ENCODE peak calls at places on chromosome 18, in eight cellular contexts. U is GM23248, V is GM23338, Y is HCT116, M is OCI-LY7, H is hepatocyte, G is PC-9, D is SK-N-SH. E is an unnamed sample. For H3K9me2 and H3K79me2, the result is how much of the 10 kb centered on the place peaks cover.

GRCh38 chr18:77093067-77093430 is 39.5 kb downstream of the MBP start:
- DNase-seq in D (no peak), Y (no peak), M (no peak), H (no peak), G (no peak), U (no peak), V (no peak), E (no peak)

GRCh38 chr18:59927246-59927825 is 27.5 kb downstream of the PMAIP1 start:
- DNase-seq in Y (no peak), U (peak), V (no peak), H (no peak), G (no peak), D (no peak), M (no peak), E (no peak)

GRCh38 chr18:9765505-9765904 is 57.4 kb downstream of the RAB31 start:
- DNase-seq in V (peak), H (peak), D (no peak), G (no peak), Y (no peak), U (no peak), M (no peak), E (no peak)

GRCh38 chr18:72866901-72867701 is 686 bp downstream of the NETO1 start:
- DNase-seq in M (no peak), Y (no peak), D (peak), G (no peak), U (no peak), V (peak), H (no peak), E (no peak)

GRCh38 chr18:21115519-21116411 is 4.2 kb upstream of the ROCK1 start:
- DNase-seq in Y (no peak), U (peak), M (no peak), H (no peak), G (no peak), V (peak), D (no peak), E (no peak)

GRCh38 chr18:73717570-73717969 is 430.1 kb downstream of the FBXO15 start:
- DNase-seq in G (peak), U (peak), D (no peak), M (no peak), H (no peak), V (no peak), Y (no peak), E (peak)

GRCh38 chr18:5720132-5720531 is 175.2 kb downstream of the TMEM200C start:
- DNase-seq in H (no peak), Y (no peak), U (no peak), G (no peak), M (no peak), D (no peak), V (no peak), E (no peak)

GRCh38 chr18:74768096-74768495 is 170.4 kb downstream of the ZNF407 start:
- DNase-seq in Y (no peak), G (no peak), V (no peak), H (no peak), M (no peak), U (no peak), D (no peak), E (no peak)

GRCh38 chr18:5646739-5647138 is 102.9 kb upstream of the EPB41L3 start:
- DNase-seq in D (no peak), U (peak), Y (no peak), M (no peak), G (no peak), V (no peak), H (no peak), E (no peak)

GRCh38 chr18:2223394-2223793 is 347.9 kb downstream of the METTL4 start:
- DNase-seq in G (no peak), U (peak), D (no peak), Y (no peak), M (no peak), H (peak), V (peak), E (peak)

GRCh38 chr18:32879497-32879896 is 106.7 kb upstream of the KLHL14 start:
- DNase-seq in H (no peak), G (no peak), V (peak), Y (no peak), M (no peak), U (no peak), D (no peak), E (no peak)

GRCh38 chr18:11251229-11251890 is 102.0 kb upstream of the PIEZO2 start:
- DNase-seq in G (no peak), M (no peak), U (peak), D (no peak), Y (no peak), V (no peak), H (no peak), E (no peak)

GRCh38 chr18:27717816-27718215 is 459.1 kb downstream of the CDH2 start:
- DNase-seq in V (peak), M (no peak), G (no peak), D (no peak), Y (no peak), H (no peak), U (no peak), E (no peak)

GRCh38 chr18:62844850-62845643 is 129.7 kb downstream of the PHLPP1 start:
- DNase-seq in U (peak), D (no peak), M (no peak), Y (no peak), V (no peak), H (no peak), G (no peak), E (no peak)

GRCh38 chr18:22710628-22711380 is 222.3 kb upstream of the RBBP8 start:
- DNase-seq in M (no peak), H (peak), V (peak), Y (no peak), D (peak), G (no peak), U (peak), E (peak)

GRCh38 chr18:29711931-29712330 is 1330.6 kb downstream of the DSC3 start:
- DNase-seq in V (peak), H (no peak), Y (no peak), U (no peak), G (no peak), D (no peak), M (no peak), E (no peak)

GRCh38 chr18:26133652-26134051 is at the start of gene PSMA8:
- DNase-seq in M (no peak), V (peak), D (no peak), Y (no peak), H (peak), G (no peak), U (no peak), E (no peak)

GRCh38 chr18:66764225-66764624 is 160.3 kb upstream of the CDH19 start:
- DNase-seq in G (no peak), U (no peak), M (no peak), D (no peak), H (no peak), V (no peak), Y (no peak), E (no peak)

GRCh38 chr18:74869904-74870863 is 272.5 kb downstream of the ZNF407 start:
- DNase-seq in D (no peak), H (no peak), V (no peak), G (no peak), M (no peak), Y (no peak), U (no peak), E (no peak)

GRCh38 chr18:59660976-59661743 is 36.1 kb downstream of the CCBE1 start:
- DNase-seq in U (peak), M (no peak), D (no peak), Y (no peak), V (no peak), G (peak), H (no peak), E (peak)

GRCh38 chr18:78571063-78571785 is 408.4 kb upstream of the SALL3 start:
- DNase-seq in M (no peak), G (no peak), H (no peak), U (no peak), Y (no peak), V (no peak), D (no peak), E (no peak)

GRCh38 chr18:41881285-41881684 is 73.7 kb upstream of the PIK3C3 start:
- DNase-seq in Y (no peak), D (no peak), H (no peak), V (no peak), M (no peak), U (peak), G (no peak), E (peak)

GRCh38 chr18:21386523-21387240 is 144.7 kb downstream of the GREB1L start:
- DNase-seq in M (no peak), Y (no peak), H (no peak), V (peak), G (no peak), D (no peak), U (no peak), E (no peak)

GRCh38 chr18:67302043-67302442 is 214.5 kb downstream of the DSEL start:
- DNase-seq in M (no peak), V (no peak), Y (no peak), H (no peak), U (peak), G (no peak), D (no peak), E (peak)

GRCh38 chr18:28208712-28209265 is 31.9 kb upstream of the CDH2 start:
- DNase-seq in M (no peak), Y (no peak), U (peak), D (no peak), V (no peak), H (no peak), G (no peak), E (no peak)

GRCh38 chr18:80232030-80232429 is 15.3 kb downstream of the PARD6G start:
- DNase-seq in V (no peak), U (no peak), Y (no peak), G (no peak), D (no peak), H (no peak), M (no peak), E (no peak)

GRCh38 chr18:80234398-80234797 is 12.9 kb downstream of the PARD6G start:
- DNase-seq in U (no peak), M (no peak), D (no peak), Y (no peak), H (no peak), G (no peak), V (no peak), E (no peak)

GRCh38 chr18:80232710-80233109 is 14.6 kb downstream of the PARD6G start:
- DNase-seq in V (no peak), M (no peak), D (no peak), U (no peak), Y (no peak), G (no peak), H (no peak), E (no peak)

GRCh38 chr18:80233899-80234298 is 13.4 kb downstream of the PARD6G start:
- DNase-seq in H (no peak), Y (no peak), D (no peak), M (no peak), G (no peak), V (no peak), U (no peak), E (no peak)

GRCh38 chr18:80233201-80233835 is 14.0 kb downstream of the PARD6G start:
- DNase-seq in Y (no peak), V (no peak), H (no peak), G (no peak), U (no peak), D (no peak), M (no peak), E (no peak)
- H3K9me2 ChIP-seq in Y (under half), V (under half), H (under half), G (under half), U (under half), D (under half), M (under half), E (under half)

DNA sequence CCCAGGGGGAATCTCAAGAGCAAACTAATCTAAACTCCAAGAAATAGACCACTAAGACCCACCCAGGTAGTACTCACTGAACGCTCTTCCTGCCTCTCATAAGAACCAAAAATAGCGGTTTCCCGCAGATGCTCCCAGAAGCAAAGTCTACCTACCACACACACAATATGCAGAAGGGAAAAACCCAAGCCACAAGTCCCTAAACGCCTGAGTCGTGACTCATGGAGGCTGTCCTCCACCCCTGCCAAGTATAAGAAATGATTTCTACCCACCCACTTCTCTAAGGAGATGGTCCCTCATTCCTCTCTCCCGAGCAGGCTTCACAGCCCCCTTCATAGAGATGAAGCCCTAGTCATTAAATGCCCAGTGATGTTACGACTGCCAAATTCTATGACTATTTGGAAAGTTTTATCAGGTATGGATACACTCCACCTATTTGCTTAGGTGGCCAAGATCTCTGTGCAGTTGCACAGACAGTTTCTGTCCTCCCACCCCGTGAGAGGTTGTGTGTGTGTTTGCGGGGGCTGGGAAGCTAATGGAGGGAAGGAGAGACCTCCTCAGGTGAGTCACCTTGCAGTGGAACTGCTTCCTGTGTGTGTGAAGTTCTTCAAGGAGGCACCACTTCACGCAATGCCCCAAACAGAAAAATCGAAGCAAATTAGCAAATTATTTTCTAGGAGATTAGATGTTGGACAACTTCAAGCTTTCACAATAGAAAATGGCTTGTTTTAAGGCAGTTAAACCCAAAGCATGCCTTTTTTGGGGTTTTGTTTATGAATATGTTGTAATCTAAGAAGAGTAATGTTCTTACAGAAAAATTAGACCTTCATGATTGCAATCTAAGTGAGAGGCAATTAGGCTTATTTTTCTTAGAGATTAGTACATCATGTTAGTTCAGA is 175.1 kb downstream of the TGIF1 start:
- DNase-seq in U (peak), H (peak), Y (peak), D (no peak), V (peak), G (peak), M (no peak), E (peak)
- H3K27ac ChIP-seq in U (peak), H (peak), Y (peak), D (peak), V (peak), G (peak), M (no peak), E (peak)

GRCh38 chr18:36348971-36349417 is 51.5 kb downstream of the FHOD3 start:
- DNase-seq in U (no peak), D (no peak), V (no peak), Y (no peak), H (no peak), M (no peak), G (no peak), E (no peak)

GRCh38 chr18:36349552-36349951 is 52.0 kb downstream of the FHOD3 start:
- DNase-seq in G (peak), H (peak), Y (no peak), V (no peak), U (peak), D (no peak), M (no peak), E (peak)

GRCh38 chr18:36352384-36352783 is 54.9 kb downstream of the FHOD3 start:
- DNase-seq in D (no peak), G (no peak), V (no peak), H (peak), U (peak), M (no peak), Y (no peak), E (peak)

GRCh38 chr18:36350211-36350610 is 52.7 kb downstream of the FHOD3 start:
- DNase-seq in D (no peak), G (no peak), Y (no peak), H (no peak), V (no peak), U (no peak), M (no peak), E (no peak)

GRCh38 chr18:36350839-36351474 is 53.4 kb downstream of the FHOD3 start:
- DNase-seq in Y (no peak), D (no peak), G (no peak), H (no peak), U (no peak), V (peak), M (no peak), E (no peak)
- H3K79me2 ChIP-seq in Y (under half), D (under half), G (under half), H (under half), U (under half), V (under half), M (under half), E (under half)

DNA sequence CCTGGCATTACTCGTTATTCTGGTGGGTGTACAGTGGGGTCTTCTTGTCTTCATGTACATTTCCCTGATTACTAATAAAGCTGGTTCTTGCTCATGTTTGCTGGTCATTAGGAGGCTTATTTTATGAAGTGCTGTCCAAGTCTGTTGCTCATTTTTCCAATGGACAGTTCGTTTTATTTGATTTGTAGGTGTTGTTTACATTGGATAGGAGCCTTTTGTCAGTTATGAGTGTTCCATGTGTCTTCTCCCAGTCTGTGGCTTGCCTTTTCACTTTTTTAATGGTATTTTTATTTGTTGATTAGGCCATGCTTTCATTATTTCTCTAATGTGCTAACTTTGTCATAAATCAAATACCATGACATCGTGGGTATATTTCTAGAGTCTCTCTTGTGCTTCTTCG is 51.9 kb downstream of the CEP192 start:
- DNase-seq in D (no peak), U (no peak), H (no peak), G (no peak), Y (no peak), M (no peak), V (no peak), E (no peak)
- H3K9me2 ChIP-seq in D (under half), U (under half), H (under half), G (under half), Y (under half), M (under half), V (under half), E (under half)

GRCh38 chr18:58538604-58539386 is 90.1 kb downstream of the ALPK2 start:
- DNase-seq in H (no peak), U (no peak), M (no peak), G (no peak), D (no peak), Y (peak), V (peak), E (no peak)

GRCh38 chr18:58541137-58541788 is 87.6 kb downstream of the ALPK2 start:
- DNase-seq in H (no peak), M (no peak), Y (peak), G (no peak), U (peak), D (no peak), V (peak), E (peak)

GRCh38 chr18:58541789-58542425 is 87.0 kb downstream of the ALPK2 start:
- DNase-seq in H (peak), U (peak), G (peak), Y (peak), V (no peak), D (no peak), M (no peak), E (peak)

GRCh38 chr18:58539659-58540380 is 89.1 kb downstream of the ALPK2 start:
- DNase-seq in U (no peak), Y (no peak), V (no peak), H (no peak), G (no peak), M (no peak), D (no peak), E (no peak)

DNA sequence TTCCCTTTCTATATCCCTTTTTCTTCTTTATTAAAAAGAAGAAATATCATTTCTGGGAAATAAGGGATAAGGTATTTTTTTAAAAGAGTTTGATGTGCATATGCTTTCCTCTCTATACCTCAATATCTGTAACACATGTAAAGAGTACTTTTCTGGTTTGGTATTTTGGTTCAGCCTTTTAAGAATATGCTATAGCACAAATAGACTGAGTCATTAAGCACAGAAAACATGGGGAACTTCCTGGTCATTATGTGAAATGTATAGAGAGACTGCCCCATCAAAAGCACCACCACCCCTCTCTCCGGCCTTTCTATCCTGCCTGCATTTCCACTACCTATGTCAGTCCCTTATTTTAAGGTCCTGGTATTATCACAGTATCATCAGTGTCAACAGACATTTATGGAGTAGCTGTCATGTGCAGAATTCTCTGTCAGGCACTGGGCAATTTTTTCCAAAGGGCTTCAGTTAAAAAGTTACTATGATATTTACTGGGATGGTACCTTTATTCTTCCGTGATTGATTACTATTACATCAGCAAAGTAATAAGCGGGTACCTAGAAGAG is 88.4 kb downstream of the ALPK2 start:
- DNase-seq in V (no peak), M (no peak), G (no peak), D (no peak), U (no peak), H (no peak), Y (no peak), E (no peak)
- H3K27ac ChIP-seq in V (no peak), M (no peak), G (peak), D (peak), U (no peak), H (peak), Y (no peak), E (no peak)

GRCh38 chr18:46893360-46893759 is 23.9 kb downstream of the PIAS2 start:
- DNase-seq in G (no peak), M (no peak), Y (no peak), V (no peak), D (no peak), U (no peak), H (no peak), E (no peak)
- H3K79me2 ChIP-seq in G (under half), M (half or more), Y (half or more), V (half or more), D (half or more), U (half or more), H (half or more), E (under half)